ENCODE peak calls at places on chromosomes 4 and X, in four cellular contexts. X is lower lobe of right lung, H is heart right ventricle, Q is H1. O is an unnamed sample.
A peak's percentile ranks its signal among the peaks of the same experiment; 100 is the strongest.

GRCh38 chr4:158010346-158010745 is 162.5 kb downstream of the GASK1B start:
- DNase-seq in Q (no peak), H (no peak), X (no peak), O (no peak)

GRCh38 chrX:136272325-136272724 is 21.1 kb upstream of the MAP7D3 start:
- DNase-seq in H (no peak), X (no peak), Q (no peak), O (no peak)

GRCh38 chr4:29970626-29971025 is 749.5 kb upstream of the PCDH7 start:
- DNase-seq in H (no peak), X (no peak), Q (no peak), O (peak; percentile 21)

GRCh38 chrX:143378851-143379250 is 138.4 kb downstream of the SPANXN3 start:
- DNase-seq in X (no peak), Q (no peak), H (no peak), O (no peak)

GRCh38 chrX:95058815-95059214 is 1384.8 kb downstream of the FAM133A start:
- DNase-seq in H (no peak), X (no peak), Q (no peak), O (no peak)

GRCh38 chr4:53620956-53621355 is 29.7 kb upstream of the LNX1 start:
- DNase-seq in Q (no peak), H (no peak), X (no peak), O (no peak)

GRCh38 chr4:2537011-2537830 is 774 bp downstream of the FAM193A start:
- DNase-seq in X (peak; percentile 76), Q (peak; percentile 72), H (peak; percentile 48), O (peak; percentile 54)

GRCh38 chr4:25760518-25761157 is 102.2 kb downstream of the SEL1L3 start:
- DNase-seq in H (no peak), X (no peak), Q (no peak), O (no peak)

GRCh38 chrX:123740006-123740405 is 7.2 kb upstream of the THOC2 start:
- DNase-seq in Q (no peak), H (no peak), X (no peak), O (no peak)

DNA sequence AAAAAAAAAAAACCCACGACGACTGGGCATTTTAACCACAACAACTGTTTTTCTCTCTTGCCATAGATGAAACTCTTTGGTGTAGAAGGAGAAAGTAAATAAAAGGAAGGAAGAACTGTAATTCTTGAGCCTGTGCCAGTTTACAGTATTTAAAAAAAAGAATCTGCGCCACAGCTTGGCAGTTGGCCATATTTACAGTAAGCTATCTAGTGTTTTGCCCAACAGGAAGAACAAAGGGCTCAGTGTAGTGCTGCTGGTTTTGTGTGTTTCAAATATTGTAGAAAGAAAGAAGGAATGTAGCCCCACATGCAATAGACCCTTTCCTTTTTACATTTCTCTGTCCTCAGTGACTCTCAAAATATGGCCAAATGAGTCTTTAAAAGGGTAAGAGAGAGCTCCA is 66.1 kb downstream of the NR3C2 start:
- DNase-seq in X (no peak), H (no peak), Q (no peak), O (peak; percentile 76)
- H3K27ac ChIP-seq in X (peak overlapping the region; percentile 7), H (peak overlapping the region; percentile 25), Q (no peak overlapping the region), O (no peak overlapping the region)

GRCh38 chrX:14598330-14598729 is 69.0 kb downstream of the GLRA2 start:
- DNase-seq in Q (no peak), X (no peak), H (no peak), O (no peak)
- H3K4me3 ChIP-seq in Q (no peak overlapping the region), X (no peak overlapping the region), H (no peak overlapping the region), O (no peak overlapping the region)

GRCh38 chr4:32776435-32777203 is 2056.4 kb downstream of the PCDH7 start:
- DNase-seq in X (no peak), Q (no peak), H (no peak), O (no peak)

GRCh38 chr4:32778025-32778424 is 2057.9 kb downstream of the PCDH7 start:
- DNase-seq in Q (no peak), X (no peak), H (no peak), O (no peak)

GRCh38 chr4:32778938-32779337 is 2058.8 kb downstream of the PCDH7 start:
- DNase-seq in H (no peak), X (no peak), Q (no peak), O (no peak)

GRCh38 chr4:32775049-32775448 is 2054.9 kb downstream of the PCDH7 start:
- DNase-seq in X (no peak), H (no peak), Q (no peak), O (no peak)
- TF ChIP-seq CTCF in X (peak; percentile 34), H (no peak), Q (peak; percentile 82), O (no peak)

GRCh38 chrX:13265549-13266132 is 54.2 kb downstream of the ATXN3L start:
- DNase-seq in Q (no peak), H (no peak), X (no peak), O (no peak)

GRCh38 chrX:13270360-13270759 is 49.5 kb downstream of the ATXN3L start:
- DNase-seq in X (no peak), H (no peak), Q (no peak), O (no peak)

GRCh38 chrX:13268874-13269273 is 51.0 kb downstream of the ATXN3L start:
- DNase-seq in X (no peak), Q (no peak), H (no peak), O (no peak)

GRCh38 chrX:13263560-13264251 is 56.1 kb downstream of the ATXN3L start:
- DNase-seq in Q (no peak), X (no peak), H (no peak), O (no peak)

DNA sequence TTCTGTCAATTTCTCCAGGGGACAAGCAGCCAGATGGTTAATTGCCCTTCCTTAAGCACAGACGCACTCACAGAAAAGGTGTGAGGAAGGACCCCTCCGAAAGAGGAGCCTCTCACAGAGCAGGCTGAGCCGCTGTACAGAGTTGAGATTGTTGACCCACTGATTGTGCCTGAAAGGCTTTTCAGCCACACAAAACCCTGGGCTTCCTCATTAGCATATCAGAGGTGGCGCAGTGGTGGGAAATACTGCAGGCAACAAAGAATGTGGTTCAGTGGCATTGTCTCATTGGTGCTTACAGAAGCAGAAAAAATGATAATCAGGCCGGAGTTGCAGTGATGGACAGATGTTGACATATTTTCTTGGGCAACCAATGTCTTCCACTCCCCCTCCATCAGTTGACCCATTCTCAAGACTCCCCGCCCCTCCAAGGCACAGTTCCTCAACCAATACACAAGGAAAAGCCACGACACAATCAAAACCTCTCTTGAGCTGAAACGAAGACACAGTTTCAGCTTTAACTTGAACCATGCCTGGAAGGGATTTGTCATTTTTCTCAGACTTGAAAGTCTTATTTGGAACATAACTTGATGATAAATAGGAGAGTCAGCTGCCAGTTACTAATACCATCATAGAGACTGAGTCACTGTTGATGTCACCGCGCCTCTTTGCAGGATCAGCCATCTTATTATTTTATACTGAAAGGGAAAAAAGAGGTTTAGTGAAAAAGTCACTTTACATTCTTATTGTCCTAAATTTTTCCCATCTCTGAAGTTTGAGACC is 53.0 kb downstream of the ATXN3L start:
- DNase-seq in X (no peak), Q (no peak), H (no peak), O (no peak)
- H3K27ac ChIP-seq in X (no peak overlapping the region), Q (no peak overlapping the region), H (no peak overlapping the region), O (no peak overlapping the region)

DNA sequence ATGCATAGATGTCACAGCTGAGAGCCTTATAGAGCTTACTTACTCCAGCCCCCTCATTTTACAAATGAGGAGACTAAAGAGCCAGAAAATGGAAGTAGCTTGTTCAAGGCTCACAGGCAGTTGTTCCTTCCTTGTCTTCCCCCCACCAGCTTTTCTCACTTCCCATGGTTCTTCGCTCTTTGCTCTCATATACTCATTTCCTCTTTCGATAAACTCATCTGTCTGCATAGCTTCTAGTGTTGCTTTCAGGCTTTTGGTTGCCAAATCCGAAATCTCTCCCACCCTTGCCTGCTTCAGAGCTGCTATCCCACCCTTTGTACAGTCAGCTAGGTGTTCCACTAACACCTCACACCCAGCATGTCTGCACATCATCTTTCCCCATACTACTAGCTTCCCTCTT is 25.0 kb upstream of the GJB1 start:
- DNase-seq in X (no peak), H (no peak), Q (no peak), O (no peak)
- H3K4me3 ChIP-seq in X (peak overlapping the region; percentile 45), H (no peak overlapping the region), Q (no peak overlapping the region), O (no peak overlapping the region)

GRCh38 chr4:76434901-76435688 is at the start of gene SHROOM3:
- DNase-seq in Q (no peak), X (no peak), H (no peak), O (no peak)

GRCh38 chr4:76441881-76442280 is 6.9 kb downstream of the SHROOM3 start:
- DNase-seq in X (no peak), Q (no peak), H (no peak), O (no peak)

GRCh38 chr4:76435689-76436176 is 704 bp downstream of the SHROOM3 start:
- DNase-seq in H (no peak), Q (no peak), X (no peak), O (no peak)

GRCh38 chr4:76442807-76443206 is 7.8 kb downstream of the SHROOM3 start:
- DNase-seq in X (no peak), Q (no peak), H (no peak), O (no peak)

GRCh38 chr4:76439491-76439890 is 4.5 kb downstream of the SHROOM3 start:
- DNase-seq in Q (no peak), X (no peak), H (no peak), O (no peak)
- TF ChIP-seq CTCF in Q (no peak), X (no peak), H (no peak), O (no peak)

GRCh38 chr4:38132843-38133662 is 172.9 kb downstream of the PTTG2 start:
- DNase-seq in H (no peak), X (no peak), Q (no peak), O (no peak)
- H3K27ac ChIP-seq in H (no peak overlapping the region), X (no peak overlapping the region), Q (no peak overlapping the region), O (no peak overlapping the region)